ENCODE peak calls at places on chromosomes 4 and X, in nine cellular contexts. I is psoas muscle, K is bronchial epithelial cell, F is GM06990, W is astrocyte of the cerebellum, L is IMR-90, A is mammary epithelial cell, E is esophagus squamous epithelium, J is tibial nerve. Z is an unnamed sample.

GRCh38 chrX:72272868-72273267 is 4.2 kb downstream of the RPS4X start:
- DNase-seq in I (no peak), K (peak), F (no peak), W (peak), L (peak), A (peak), E (no peak), J (no peak), Z (no peak)

GRCh38 chr4:41339812-41340809 is 83.4 kb downstream of the UCHL1 start:
- DNase-seq in I (no peak), K (no peak), F (no peak), W (peak), L (peak), A (no peak), E (no peak), J (no peak), Z (no peak)

GRCh38 chrX:48574270-48575266 is at the start of gene RBM3:
- DNase-seq in I (peak), K (peak), F (peak), W (peak), L (peak), A (peak), E (peak), J (peak), Z (peak)

GRCh38 chr4:6608758-6609414 is 31.6 kb upstream of the MRFAP1 start:
- DNase-seq in I (no peak), K (no peak), F (no peak), W (no peak), L (no peak), A (no peak), E (no peak), J (no peak), Z (no peak)

GRCh38 chrX:138710311-138710791 is 1.2 kb downstream of the FGF13 start:
- DNase-seq in I (no peak), K (no peak), F (no peak), W (no peak), L (no peak), A (no peak), E (no peak), J (no peak), Z (no peak)

GRCh38 chr4:15479089-15479912 is 9.6 kb downstream of the CC2D2A start:
- DNase-seq in I (peak), K (peak), F (peak), W (peak), L (peak), A (peak), E (no peak), J (peak), Z (peak)

GRCh38 chr4:174686826-174687225 is 142.2 kb downstream of the GLRA3 start:
- DNase-seq in I (no peak), K (no peak), F (no peak), W (no peak), L (no peak), A (no peak), E (no peak), J (no peak), Z (no peak)

GRCh38 chr4:10186228-10187214 is 69.9 kb upstream of the WDR1 start:
- DNase-seq in I (no peak), K (no peak), F (no peak), W (no peak), L (no peak), A (no peak), E (no peak), J (no peak), Z (no peak)

GRCh38 chr4:77308843-77309242 is 151.8 kb downstream of the CCNG2 start:
- DNase-seq in I (no peak), K (peak), F (no peak), W (no peak), L (peak), A (peak), E (no peak), J (no peak), Z (no peak)

GRCh38 chr4:3829954-3830773 is 64.0 kb downstream of the ADRA2C start:
- DNase-seq in I (peak), K (no peak), F (no peak), W (no peak), L (no peak), A (no peak), E (no peak), J (no peak), Z (no peak)

GRCh38 chr4:108619372-108620100 is 840 bp upstream of the RPL34 start:
- DNase-seq in I (no peak), K (no peak), F (no peak), W (no peak), L (no peak), A (no peak), E (no peak), J (no peak), Z (no peak)

GRCh38 chr4:89273741-89274141 is 33.9 kb downstream of the GPRIN3 start:
- DNase-seq in I (no peak), K (peak), F (no peak), W (no peak), L (no peak), A (no peak), E (no peak), J (no peak), Z (no peak)

GRCh38 chr4:170589597-170590191 is 499.9 kb upstream of the AADAT start:
- DNase-seq in I (no peak), K (peak), F (no peak), W (no peak), L (no peak), A (peak), E (no peak), J (no peak), Z (no peak)

GRCh38 chr4:99736846-99737245 is 79.2 kb upstream of the C4orf54 start:
- DNase-seq in I (no peak), K (no peak), F (no peak), W (no peak), L (no peak), A (no peak), E (no peak), J (no peak), Z (no peak)

GRCh38 chrX:7926501-7926900 is 712 bp downstream of the PNPLA4 start:
- DNase-seq in I (no peak), K (peak), F (no peak), W (no peak), L (peak), A (peak), E (no peak), J (no peak), Z (no peak)

GRCh38 chrX:46953597-46953996 is 41.4 kb downstream of the JADE3 start:
- DNase-seq in I (no peak), K (no peak), F (peak), W (no peak), L (no peak), A (no peak), E (no peak), J (no peak), Z (no peak)

GRCh38 chr4:108192056-108192455 is 23.3 kb upstream of the LEF1 start:
- DNase-seq in I (no peak), K (no peak), F (no peak), W (no peak), L (no peak), A (no peak), E (no peak), J (no peak), Z (no peak)

GRCh38 chr4:149972407-149972806 is 105.8 kb upstream of the DCLK2 start:
- DNase-seq in I (no peak), K (no peak), F (no peak), W (no peak), L (peak), A (no peak), E (no peak), J (no peak), Z (no peak)

GRCh38 chrX:39757971-39758370 is 339.8 kb downstream of the BCOR start:
- DNase-seq in I (no peak), K (peak), F (no peak), W (peak), L (peak), A (no peak), E (no peak), J (no peak), Z (no peak)

GRCh38 chrX:127708155-127708554 is 344.0 kb downstream of the ACTRT1 start:
- DNase-seq in I (no peak), K (peak), F (no peak), W (no peak), L (no peak), A (peak), E (no peak), J (no peak), Z (no peak)

GRCh38 chrX:130702867-130703707 is 199.9 kb downstream of the ENOX2 start:
- DNase-seq in I (no peak), K (no peak), F (no peak), W (no peak), L (no peak), A (no peak), E (no peak), J (no peak), Z (no peak)

GRCh38 chr4:10983274-10983673 is 298.7 kb upstream of the CLNK start:
- DNase-seq in I (no peak), K (peak), F (no peak), W (no peak), L (no peak), A (no peak), E (no peak), J (no peak), Z (no peak)

GRCh38 chr4:84498203-84499026 is 677 bp downstream of the NKX6-1 start:
- DNase-seq in I (no peak), K (no peak), F (no peak), W (no peak), L (peak), A (peak), E (no peak), J (no peak), Z (peak)

GRCh38 chr4:174352405-174352804 is 68.7 kb downstream of the CEP44 start:
- DNase-seq in I (no peak), K (peak), F (no peak), W (peak), L (no peak), A (no peak), E (no peak), J (no peak), Z (no peak)

GRCh38 chrX:129980540-129981206 is 1.8 kb upstream of the BCORL1 start:
- DNase-seq in I (peak), K (no peak), F (peak), W (no peak), L (no peak), A (no peak), E (no peak), J (peak), Z (peak)

GRCh38 chr4:78585633-78586032 is 34.1 kb downstream of the ANXA3 start:
- DNase-seq in I (no peak), K (no peak), F (no peak), W (no peak), L (peak), A (no peak), E (no peak), J (no peak), Z (no peak)

GRCh38 chrX:121570072-121570841 is 522.8 kb downstream of the GLUD2 start:
- DNase-seq in I (peak), K (peak), F (no peak), W (no peak), L (no peak), A (peak), E (no peak), J (no peak), Z (no peak)

GRCh38 chrX:40083120-40083978 is 14.4 kb downstream of the BCOR start:
- DNase-seq in I (peak), K (no peak), F (no peak), W (no peak), L (no peak), A (peak), E (no peak), J (no peak), Z (peak)

GRCh38 chrX:70171636-70172035 is 5.6 kb upstream of the DGAT2L6 start:
- DNase-seq in I (no peak), K (peak), F (no peak), W (no peak), L (peak), A (peak), E (no peak), J (no peak), Z (no peak)

GRCh38 chrX:103373581-103373980 is 2.8 kb upstream of the BEX3 start:
- DNase-seq in I (no peak), K (peak), F (no peak), W (no peak), L (no peak), A (peak), E (no peak), J (no peak), Z (no peak)

DNA sequence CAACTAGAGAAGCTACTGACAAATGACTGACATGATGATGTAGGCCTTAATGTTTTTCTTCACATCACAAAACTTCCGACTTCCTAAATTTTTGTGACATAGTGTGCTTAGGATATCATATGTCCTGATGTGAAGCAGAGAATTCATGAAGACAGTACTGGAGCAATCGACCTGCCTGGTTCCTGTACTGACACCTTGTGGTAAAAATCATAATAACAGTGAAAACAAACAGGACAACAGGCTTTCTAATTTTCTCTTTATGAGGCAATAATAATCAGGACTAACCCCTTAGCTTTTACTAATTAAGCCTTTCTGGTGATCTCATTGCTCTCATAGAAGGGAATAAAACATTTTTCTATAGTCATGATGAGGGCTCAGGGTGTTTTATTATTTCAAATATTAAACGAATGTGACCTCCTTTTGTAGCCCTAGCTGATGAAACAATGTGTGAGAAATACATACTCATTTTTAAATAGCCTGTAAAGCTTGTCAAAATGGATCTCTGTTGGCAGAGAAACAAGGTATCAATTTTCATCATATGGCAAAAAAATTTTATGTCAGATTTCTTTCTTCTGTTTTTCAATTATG is 158.4 kb downstream of the TENT5D start:
- DNase-seq in I (no peak), K (peak), F (no peak), W (no peak), L (peak), A (peak), E (no peak), J (no peak), Z (no peak)
- TF ChIP-seq CTCF in I (peak), K (peak), F (peak), W (peak), L (peak), A (peak), E (peak), J (peak), Z (peak)

DNA sequence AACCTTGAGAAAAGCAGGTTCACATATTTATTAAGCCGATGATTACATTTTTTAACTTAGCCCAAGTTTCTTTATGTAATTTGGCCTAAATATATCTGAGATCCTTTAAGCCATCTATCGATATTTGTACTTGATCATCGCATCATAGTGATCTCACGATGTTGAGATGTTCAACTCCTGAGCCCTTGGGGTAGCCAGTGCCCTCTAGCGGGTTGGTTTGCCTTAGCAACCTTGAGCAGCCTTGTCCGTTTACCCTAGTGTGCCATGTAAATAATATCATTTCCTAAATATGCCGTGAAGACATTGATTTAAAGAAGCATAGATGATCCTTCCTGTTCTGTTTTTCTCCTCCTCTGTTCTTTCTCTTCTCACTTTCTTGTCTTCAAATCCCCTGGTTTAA is 432.2 kb downstream of the RPA4 start:
- DNase-seq in I (no peak), K (no peak), F (no peak), W (no peak), L (no peak), A (no peak), E (no peak), J (no peak), Z (no peak)
- TF ChIP-seq CTCF in I (peak), K (no peak), F (peak), W (no peak), L (no peak), A (peak), E (no peak), J (no peak), Z (no peak)

DNA sequence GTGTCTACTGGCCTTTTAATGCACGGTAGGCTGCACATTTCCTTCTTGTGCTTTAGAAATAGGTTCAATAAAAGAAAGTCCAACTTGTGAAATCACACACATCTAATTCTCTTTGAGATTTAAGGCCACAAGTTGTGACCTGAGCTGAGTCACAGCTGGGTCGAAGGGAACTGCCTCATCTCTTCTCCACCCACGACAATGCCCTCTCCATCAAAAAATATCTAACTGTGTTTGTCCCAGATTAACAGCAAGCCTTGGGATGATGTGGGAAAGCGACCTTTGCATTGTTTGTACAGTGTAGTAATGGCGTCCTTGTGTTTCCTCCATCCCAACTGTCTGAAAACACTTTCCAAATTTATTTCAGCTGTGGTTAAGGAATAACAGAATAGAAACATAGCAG is 168.9 kb downstream of the AMELX start:
- DNase-seq in I (no peak), K (no peak), F (no peak), W (no peak), L (peak), A (no peak), E (no peak), J (no peak), Z (no peak)
- TF ChIP-seq CTCF in I (no peak), K (no peak), F (no peak), W (no peak), L (no peak), A (no peak), E (no peak), J (no peak), Z (no peak)

DNA sequence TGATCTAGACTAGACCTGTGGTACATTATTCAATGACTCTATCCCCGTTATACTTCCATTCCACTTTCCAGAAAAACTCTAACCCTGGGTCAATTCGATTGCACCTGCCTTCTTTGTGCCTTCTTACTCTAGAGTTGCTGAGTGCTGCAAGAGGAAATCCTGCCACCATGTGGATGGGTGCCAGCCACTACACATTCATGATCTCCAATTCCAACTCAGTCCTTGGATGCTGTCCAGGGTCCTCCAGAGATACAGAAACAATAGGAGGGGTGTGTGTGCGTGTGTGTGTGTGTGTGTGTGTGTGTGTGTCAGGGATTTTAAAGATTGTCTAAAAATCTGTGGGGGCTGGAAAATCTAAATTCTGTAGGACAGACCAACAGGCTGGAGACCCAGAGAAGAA is 42.9 kb upstream of the INTS6L start:
- DNase-seq in I (no peak), K (peak), F (no peak), W (peak), L (peak), A (peak), E (no peak), J (peak), Z (peak)
- TF ChIP-seq CTCF in I (no peak), K (peak), F (peak), W (peak), L (peak), A (peak), E (peak), J (peak), Z (peak)

GRCh38 chr4:94399277-94399676 is 52.5 kb upstream of the PDLIM5 start:
- DNase-seq in I (no peak), K (no peak), F (no peak), W (no peak), L (no peak), A (no peak), E (no peak), J (no peak), Z (no peak)
- TF ChIP-seq CTCF in I (no peak), K (no peak), F (no peak), W (no peak), L (no peak), A (no peak), E (no peak), J (no peak), Z (no peak)

GRCh38 chr4:122826596-122827257 is at the start of gene FGF2:
- DNase-seq in I (peak), K (no peak), F (peak), W (no peak), L (peak), A (peak), E (no peak), J (peak), Z (peak)

GRCh38 chr4:122824616-122825015 is 2.0 kb upstream of the FGF2 start:
- DNase-seq in I (no peak), K (no peak), F (no peak), W (no peak), L (peak), A (no peak), E (no peak), J (no peak), Z (no peak)

GRCh38 chr4:122827899-122828601 is 1.4 kb downstream of the FGF2 start:
- DNase-seq in I (no peak), K (peak), F (peak), W (peak), L (peak), A (peak), E (no peak), J (peak), Z (no peak)

GRCh38 chr4:122826000-122826595 is 533 bp upstream of the FGF2 start:
- DNase-seq in I (no peak), K (no peak), F (no peak), W (no peak), L (peak), A (no peak), E (no peak), J (no peak), Z (no peak)

GRCh38 chr4:122827258-122827887 is 742 bp downstream of the FGF2 start:
- DNase-seq in I (peak), K (no peak), F (peak), W (no peak), L (peak), A (peak), E (no peak), J (peak), Z (peak)
- TF ChIP-seq CTCF in I (no peak), K (peak), F (peak), W (no peak), L (peak), A (peak), E (no peak), J (no peak), Z (no peak)

GRCh38 chr4:56467284-56468096 is at the start of gene SRP72:
- DNase-seq in I (peak), K (peak), F (peak), W (peak), L (peak), A (peak), E (peak), J (peak), Z (peak)

GRCh38 chr4:56464581-56464980 is 2.8 kb upstream of the SRP72 start:
- DNase-seq in I (no peak), K (no peak), F (no peak), W (no peak), L (no peak), A (no peak), E (no peak), J (no peak), Z (no peak)

GRCh38 chr4:56468097-56468422 is 643 bp downstream of the SRP72 start:
- DNase-seq in I (no peak), K (peak), F (no peak), W (peak), L (peak), A (peak), E (no peak), J (no peak), Z (no peak)

GRCh38 chr4:56465599-56466295 is 1.7 kb upstream of the SRP72 start:
- DNase-seq in I (no peak), K (peak), F (peak), W (no peak), L (peak), A (peak), E (no peak), J (no peak), Z (no peak)

DNA sequence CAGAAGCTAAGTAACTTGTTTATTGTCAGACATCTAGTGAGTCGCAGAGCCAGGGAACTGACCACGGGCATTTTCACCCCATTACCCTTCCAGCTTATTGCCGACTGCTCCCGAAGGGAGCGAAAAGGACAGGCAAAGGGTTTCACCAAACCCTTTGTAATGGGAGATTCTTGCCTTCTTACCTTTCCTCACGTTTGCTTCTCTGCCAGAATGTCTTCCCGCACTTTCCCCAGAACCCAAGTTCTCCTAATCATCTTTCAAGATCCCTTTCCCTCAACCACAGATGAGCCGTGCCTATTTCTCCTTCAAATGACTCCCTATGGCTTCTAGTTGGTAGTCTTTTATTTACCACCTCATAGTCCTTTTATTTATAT is 520 bp upstream of the SRP72 start:
- DNase-seq in I (no peak), K (no peak), F (no peak), W (no peak), L (no peak), A (no peak), E (no peak), J (no peak), Z (no peak)
- TF ChIP-seq CTCF in I (no peak), K (no peak), F (no peak), W (no peak), L (no peak), A (no peak), E (no peak), J (no peak), Z (no peak)

Z was measured in upper lobe of right lung.